ENCODE peak calls at places on chromosomes 7 and 10, in four cellular contexts. R is K562, T is IMR-90, E is GM12878. H is an unnamed sample.
A peak's percentile ranks its signal among the peaks of the same experiment; 100 is the strongest.

GRCh38 chr7:5497158-5498103 is 73.8 kb upstream of the TNRC18 start:
- DNase-seq in T (no peak), R (peak; percentile 46), E (no peak), H (no peak)

GRCh38 chr10:67779455-67780205 is 58.4 kb downstream of the DNAJC12 start:
- DNase-seq in R (peak; percentile 76), T (peak; percentile 84), E (no peak), H (peak; percentile 75)

GRCh38 chr10:77732213-77733003 is 94.8 kb upstream of the KCNMA1 start:
- DNase-seq in E (no peak), T (no peak), R (no peak), H (no peak)

GRCh38 chr10:1328951-1329614 is 272.9 kb downstream of the WDR37 start:
- DNase-seq in R (no peak), T (no peak), E (no peak), H (no peak)

GRCh38 chr7:69962077-69962855 is 364.0 kb downstream of the AUTS2 start:
- DNase-seq in T (no peak), R (no peak), E (peak; percentile 25), H (no peak)

GRCh38 chr7:33418251-33418701 is 288.9 kb downstream of the BBS9 start:
- DNase-seq in E (no peak), T (peak; percentile 60), R (no peak), H (no peak)

GRCh38 chr7:74069790-74070618 is 13.6 kb upstream of the LIMK1 start:
- DNase-seq in R (peak; percentile 12), E (no peak), T (no peak), H (no peak)

GRCh38 chr10:104393387-104393786 is 39.8 kb downstream of the CFAP58 start:
- DNase-seq in R (no peak), T (no peak), E (no peak), H (no peak)

GRCh38 chr7:127810691-127811660 is 159.0 kb downstream of the SND1 start:
- DNase-seq in R (no peak), T (no peak), E (no peak), H (peak; percentile 45)

GRCh38 chr7:8442814-8443304 is 9.4 kb downstream of the NXPH1 start:
- DNase-seq in R (peak; percentile 71), E (no peak), T (no peak), H (peak; percentile 32)

GRCh38 chr7:134432296-134433152 is 26.4 kb downstream of the AKR1B1 start:
- DNase-seq in E (peak; percentile 69), T (peak; percentile 91), R (peak; percentile 89), H (peak; percentile 93)

GRCh38 chr10:20740128-20740527 is 157.0 kb downstream of the NEBL start:
- DNase-seq in R (no peak), E (no peak), T (no peak), H (no peak)

GRCh38 chr7:44961844-44962482 is 16.9 kb downstream of the MYO1G start:
- DNase-seq in T (no peak), E (no peak), R (no peak), H (no peak)

GRCh38 chr10:98016781-98017475 is 13.5 kb downstream of the CRTAC1 start:
- DNase-seq in T (no peak), R (no peak), E (no peak), H (no peak)
- H3K27me3 ChIP-seq in T (peaks cover 4% of the 10 kb centered on the region), R (peaks cover 22% of the 10 kb centered on the region), E (peaks cover 3% of the 10 kb centered on the region), H (peaks cover 4% of the 10 kb centered on the region)

DNA sequence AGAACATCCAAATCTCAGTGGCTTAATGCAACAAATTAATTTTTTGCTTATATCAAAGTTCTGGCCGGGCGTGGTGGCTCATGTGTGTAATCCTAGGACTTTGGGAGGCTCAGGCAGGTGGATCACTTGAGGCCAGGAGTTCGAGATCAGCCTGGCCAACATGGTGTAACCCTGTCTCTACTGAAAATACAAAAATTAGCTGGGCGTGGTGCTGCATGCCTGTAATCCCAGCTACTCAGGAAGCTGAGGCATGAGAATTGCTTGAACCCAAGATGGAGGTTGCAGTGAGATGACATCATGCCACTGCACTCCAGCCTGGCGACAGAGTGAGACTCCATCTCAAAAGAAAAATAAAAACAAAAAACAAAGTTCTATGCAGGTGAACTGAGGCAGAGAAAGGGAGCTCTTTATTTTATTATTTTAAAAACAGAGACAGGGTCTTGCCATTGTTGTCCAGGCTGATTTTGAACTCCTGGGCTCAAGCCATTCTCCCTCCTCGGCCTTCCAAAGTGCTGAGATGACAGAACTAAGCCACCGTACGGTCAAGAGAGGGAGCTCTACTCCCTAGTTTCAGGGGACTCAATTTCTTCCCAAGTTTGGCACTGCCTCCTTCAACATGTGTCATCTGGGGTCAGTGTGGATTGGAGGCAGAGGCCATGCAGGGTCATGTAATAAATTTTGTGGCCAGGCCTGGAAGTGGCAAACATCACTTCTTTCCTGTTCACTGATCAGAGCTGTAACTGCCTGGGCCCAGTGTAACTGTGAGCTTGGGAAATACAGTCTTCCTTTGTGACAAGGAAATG is 2.4 kb downstream of the ADCK2 start:
- DNase-seq in R (peak; percentile 69), E (no peak), T (peak; percentile 57), H (peak; percentile 64)
- TF ChIP-seq FOS in R (no peak), E (no peak), T (no peak), H (no peak)

DNA sequence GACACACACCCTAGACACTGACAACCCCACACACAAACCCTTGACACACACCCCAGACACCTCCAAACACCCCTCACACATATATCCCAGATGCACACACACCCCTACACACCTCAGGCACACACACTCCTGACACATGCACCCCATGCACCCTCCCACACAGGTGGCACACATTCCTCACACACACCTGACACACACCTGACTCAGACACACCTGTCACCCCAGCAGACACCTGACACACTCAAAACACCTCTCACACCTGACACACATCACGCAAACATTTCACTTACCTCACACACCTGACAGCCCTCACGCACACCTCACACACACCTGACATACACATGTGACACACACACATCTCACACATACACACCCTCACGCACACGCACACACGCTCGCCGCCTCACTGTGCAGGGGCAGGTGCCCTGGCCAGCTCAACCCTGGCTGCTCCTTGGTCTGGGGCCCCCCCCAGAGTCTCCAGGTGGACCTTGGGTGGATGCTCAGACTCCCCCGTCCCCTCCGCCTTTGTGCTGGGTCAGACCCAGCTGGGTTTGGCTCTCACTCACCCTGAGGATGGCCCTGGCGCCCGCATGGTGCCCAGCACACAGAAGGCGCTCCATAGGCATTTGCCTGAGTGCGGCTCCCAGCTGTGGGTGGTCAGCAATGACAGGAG is 3.1 kb upstream of the CALY start:
- DNase-seq in T (no peak), E (no peak), R (no peak), H (no peak)
- H3K27me3 ChIP-seq in T (peaks cover 39% of the 10 kb centered on the region), E (peaks cover 9% of the 10 kb centered on the region), R (peaks cover under 1% of the 10 kb centered on the region), H (peaks cover 10% of the 10 kb centered on the region)

DNA sequence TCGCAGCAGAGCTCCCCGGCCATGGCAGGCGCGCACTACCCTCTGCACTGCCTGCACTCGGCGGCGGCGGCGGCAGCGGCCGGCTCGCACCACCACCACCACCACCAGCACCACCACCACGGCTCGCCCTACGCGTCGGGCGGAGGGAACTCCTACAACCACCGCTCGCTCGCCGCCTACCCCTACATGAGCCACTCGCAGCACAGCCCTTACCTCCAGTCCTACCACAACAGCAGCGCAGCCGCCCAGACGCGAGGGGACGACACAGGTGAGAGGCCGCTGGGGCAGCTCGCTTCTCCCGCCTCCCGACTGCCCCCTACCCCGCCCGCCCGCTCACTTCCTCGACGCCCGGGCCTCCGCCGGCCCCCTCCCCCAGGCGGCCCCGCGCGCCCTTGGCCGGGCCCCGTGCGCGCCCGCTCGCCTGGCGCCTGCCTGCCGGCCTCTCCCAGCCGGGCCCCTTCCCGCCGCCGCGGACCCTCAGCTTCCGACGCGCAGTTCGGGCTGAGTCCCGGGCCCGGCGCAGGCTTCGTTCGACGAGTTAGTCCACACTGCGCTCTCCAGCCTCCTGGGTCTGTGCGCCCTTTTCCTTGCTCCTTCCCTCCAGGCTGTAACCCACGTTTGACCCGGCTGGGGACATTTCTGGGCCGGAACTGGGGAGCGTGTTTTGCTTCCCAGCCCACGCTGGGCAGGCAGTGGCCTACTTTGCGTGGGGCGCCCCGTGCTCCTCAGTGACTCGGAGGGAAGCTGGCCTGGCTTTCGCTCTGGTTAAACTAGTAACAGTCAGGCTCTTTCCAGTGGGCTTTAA is 995 bp downstream of the DLX6 start:
- DNase-seq in R (no peak), T (peak; percentile 1), E (no peak), H (peak; percentile 29)
- TF ChIP-seq FOS in R (no peak), T (no peak), E (no peak), H (no peak)

GRCh38 chr10:101138788-101139420 is 7.8 kb downstream of the TLX1 start:
- DNase-seq in R (no peak), T (no peak), E (no peak), H (no peak)

GRCh38 chr10:101135151-101136006 is 4.3 kb downstream of the TLX1 start:
- DNase-seq in E (no peak), T (no peak), R (no peak), H (no peak)

GRCh38 chr10:101136007-101136707 is 5.1 kb downstream of the TLX1 start:
- DNase-seq in T (no peak), E (no peak), R (peak; percentile 29), H (no peak)

GRCh38 chr10:101137271-101137670 is 6.2 kb downstream of the TLX1 start:
- DNase-seq in E (no peak), R (no peak), T (no peak), H (no peak)

GRCh38 chr10:101136708-101137121 is 5.6 kb downstream of the TLX1 start:
- DNase-seq in T (no peak), R (no peak), E (no peak), H (no peak)
- H3K27me3 ChIP-seq in T (peaks cover 100% of the 10 kb centered on the region), R (peaks cover 67% of the 10 kb centered on the region), E (peaks cover 47% of the 10 kb centered on the region), H (peaks cover 100% of the 10 kb centered on the region)

GRCh38 chr10:11180228-11180627 is 162.6 kb downstream of the CELF2 start:
- DNase-seq in T (no peak), R (no peak), E (no peak), H (no peak)
- TF ChIP-seq FOS in T (no peak), R (no peak), E (no peak), H (no peak)

DNA sequence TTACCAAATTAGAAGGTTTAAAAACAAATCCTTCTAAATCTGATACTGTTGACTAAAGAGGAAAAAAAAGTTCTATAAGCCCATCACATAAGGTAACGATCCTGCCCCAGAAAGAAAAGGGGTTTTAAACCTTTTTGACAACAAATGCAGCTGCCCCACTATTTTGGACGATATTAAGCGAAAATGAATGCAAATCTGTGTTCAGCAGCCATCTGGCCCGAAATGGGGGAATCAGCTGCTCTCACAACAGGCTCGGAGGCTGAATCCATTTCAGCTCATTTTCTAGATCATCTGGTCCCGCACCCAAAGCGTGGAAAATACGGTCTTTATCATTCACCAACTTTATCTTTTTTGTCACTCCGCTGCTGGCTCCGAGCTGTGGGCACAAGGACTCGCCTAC is 2.3 kb upstream of the EBF3 start:
- DNase-seq in E (no peak), T (no peak), R (no peak), H (no peak)
- H3K27me3 ChIP-seq in E (peaks cover 31% of the 10 kb centered on the region), T (peaks cover 76% of the 10 kb centered on the region), R (peaks cover 25% of the 10 kb centered on the region), H (peaks cover 87% of the 10 kb centered on the region)

H was measured in endothelial cell of umbilical vein.